ENCODE peak calls at places on chromosomes 11 and 22, in eight cellular contexts. One of them, this sample, is unnamed.

GRCh38 chr11:69101100-69101791 is 52.5 kb downstream of the TPCN2 start:
- DNase-seq in KBM-7: peak
- DNase-seq in mammary epithelial cell: peak
- DNase-seq in stimulated activated CD4-positive, alpha-beta T cell treated with anti-CD3 and anti-CD28 coated beads, Interleukin-15, amount 100 ng/mL, for 24 hours: peak
- DNase-seq in NCI-H2081: peak
- DNase-seq in activated CD4-positive, alpha-beta memory T cell treated with anti-CD3 and anti-CD28 coated beads, Interleukin-2, amount 10 ng/mL, durations not matched to agents 7 days and 5 days: peak
- DNase-seq in iris pigment epithelial cell: peak
- DNase-seq in activated CD4-positive, alpha-beta T cell treated with anti-CD3 and anti-CD28 coated beads, Interleukin-2, amount 50 U/mL, for 1 hour: peak
- DNase-seq in this sample: peak

GRCh38 chr11:92439133-92439532 is 214.5 kb downstream of the FAT3 start:
- DNase-seq in KBM-7: no peak
- DNase-seq in mammary epithelial cell: no peak
- DNase-seq in stimulated activated CD4-positive, alpha-beta T cell treated with anti-CD3 and anti-CD28 coated beads, Interleukin-15, amount 100 ng/mL, for 24 hours: no peak
- DNase-seq in NCI-H2081: no peak
- DNase-seq in activated CD4-positive, alpha-beta memory T cell treated with anti-CD3 and anti-CD28 coated beads, Interleukin-2, amount 10 ng/mL, durations not matched to agents 7 days and 5 days: no peak
- DNase-seq in iris pigment epithelial cell: no peak
- DNase-seq in activated CD4-positive, alpha-beta T cell treated with anti-CD3 and anti-CD28 coated beads, Interleukin-2, amount 50 U/mL, for 1 hour: no peak
- DNase-seq in this sample: no peak

GRCh38 chr22:19063581-19064353 is 58.4 kb downstream of the DGCR2 start:
- DNase-seq in KBM-7: no peak
- DNase-seq in mammary epithelial cell: no peak
- DNase-seq in stimulated activated CD4-positive, alpha-beta T cell treated with anti-CD3 and anti-CD28 coated beads, Interleukin-15, amount 100 ng/mL, for 24 hours: no peak
- DNase-seq in NCI-H2081: no peak
- DNase-seq in activated CD4-positive, alpha-beta memory T cell treated with anti-CD3 and anti-CD28 coated beads, Interleukin-2, amount 10 ng/mL, durations not matched to agents 7 days and 5 days: no peak
- DNase-seq in iris pigment epithelial cell: no peak
- DNase-seq in activated CD4-positive, alpha-beta T cell treated with anti-CD3 and anti-CD28 coated beads, Interleukin-2, amount 50 U/mL, for 1 hour: no peak
- DNase-seq in this sample: peak

GRCh38 chr11:45113807-45114206 is 32.6 kb upstream of the PRDM11 start:
- DNase-seq in KBM-7: no peak
- DNase-seq in mammary epithelial cell: no peak
- DNase-seq in stimulated activated CD4-positive, alpha-beta T cell treated with anti-CD3 and anti-CD28 coated beads, Interleukin-15, amount 100 ng/mL, for 24 hours: no peak
- DNase-seq in NCI-H2081: no peak
- DNase-seq in activated CD4-positive, alpha-beta memory T cell treated with anti-CD3 and anti-CD28 coated beads, Interleukin-2, amount 10 ng/mL, durations not matched to agents 7 days and 5 days: no peak
- DNase-seq in iris pigment epithelial cell: no peak
- DNase-seq in activated CD4-positive, alpha-beta T cell treated with anti-CD3 and anti-CD28 coated beads, Interleukin-2, amount 50 U/mL, for 1 hour: no peak
- DNase-seq in this sample: no peak

GRCh38 chr22:35631597-35631996 is 14.5 kb upstream of the MB start:
- DNase-seq in KBM-7: peak
- DNase-seq in mammary epithelial cell: peak
- DNase-seq in stimulated activated CD4-positive, alpha-beta T cell treated with anti-CD3 and anti-CD28 coated beads, Interleukin-15, amount 100 ng/mL, for 24 hours: peak
- DNase-seq in NCI-H2081: no peak
- DNase-seq in activated CD4-positive, alpha-beta memory T cell treated with anti-CD3 and anti-CD28 coated beads, Interleukin-2, amount 10 ng/mL, durations not matched to agents 7 days and 5 days: peak
- DNase-seq in iris pigment epithelial cell: peak
- DNase-seq in activated CD4-positive, alpha-beta T cell treated with anti-CD3 and anti-CD28 coated beads, Interleukin-2, amount 50 U/mL, for 1 hour: no peak
- DNase-seq in this sample: peak

GRCh38 chr22:37669586-37669985 is 5.8 kb upstream of the LGALS1 start:
- DNase-seq in KBM-7: no peak
- DNase-seq in mammary epithelial cell: no peak
- DNase-seq in stimulated activated CD4-positive, alpha-beta T cell treated with anti-CD3 and anti-CD28 coated beads, Interleukin-15, amount 100 ng/mL, for 24 hours: no peak
- DNase-seq in NCI-H2081: no peak
- DNase-seq in activated CD4-positive, alpha-beta memory T cell treated with anti-CD3 and anti-CD28 coated beads, Interleukin-2, amount 10 ng/mL, durations not matched to agents 7 days and 5 days: no peak
- DNase-seq in iris pigment epithelial cell: no peak
- DNase-seq in activated CD4-positive, alpha-beta T cell treated with anti-CD3 and anti-CD28 coated beads, Interleukin-2, amount 50 U/mL, for 1 hour: no peak
- DNase-seq in this sample: no peak

GRCh38 chr11:126063510-126063858 is 818 bp upstream of the CDON start:
- DNase-seq in KBM-7: peak
- DNase-seq in mammary epithelial cell: no peak
- DNase-seq in stimulated activated CD4-positive, alpha-beta T cell treated with anti-CD3 and anti-CD28 coated beads, Interleukin-15, amount 100 ng/mL, for 24 hours: no peak
- DNase-seq in NCI-H2081: no peak
- DNase-seq in activated CD4-positive, alpha-beta memory T cell treated with anti-CD3 and anti-CD28 coated beads, Interleukin-2, amount 10 ng/mL, durations not matched to agents 7 days and 5 days: no peak
- DNase-seq in iris pigment epithelial cell: no peak
- DNase-seq in activated CD4-positive, alpha-beta T cell treated with anti-CD3 and anti-CD28 coated beads, Interleukin-2, amount 50 U/mL, for 1 hour: no peak
- DNase-seq in this sample: no peak

GRCh38 chr11:72598901-72599300 is 75.3 kb downstream of the PDE2A start:
- DNase-seq in KBM-7: no peak
- DNase-seq in mammary epithelial cell: no peak
- DNase-seq in stimulated activated CD4-positive, alpha-beta T cell treated with anti-CD3 and anti-CD28 coated beads, Interleukin-15, amount 100 ng/mL, for 24 hours: no peak
- DNase-seq in NCI-H2081: no peak
- DNase-seq in activated CD4-positive, alpha-beta memory T cell treated with anti-CD3 and anti-CD28 coated beads, Interleukin-2, amount 10 ng/mL, durations not matched to agents 7 days and 5 days: no peak
- DNase-seq in iris pigment epithelial cell: peak
- DNase-seq in activated CD4-positive, alpha-beta T cell treated with anti-CD3 and anti-CD28 coated beads, Interleukin-2, amount 50 U/mL, for 1 hour: no peak
- DNase-seq in this sample: peak

GRCh38 chr11:111718436-111719325 is 47.5 kb downstream of the PPP2R1B start:
- DNase-seq in KBM-7: no peak
- DNase-seq in mammary epithelial cell: peak
- DNase-seq in stimulated activated CD4-positive, alpha-beta T cell treated with anti-CD3 and anti-CD28 coated beads, Interleukin-15, amount 100 ng/mL, for 24 hours: no peak
- DNase-seq in NCI-H2081: no peak
- DNase-seq in activated CD4-positive, alpha-beta memory T cell treated with anti-CD3 and anti-CD28 coated beads, Interleukin-2, amount 10 ng/mL, durations not matched to agents 7 days and 5 days: no peak
- DNase-seq in iris pigment epithelial cell: peak
- DNase-seq in activated CD4-positive, alpha-beta T cell treated with anti-CD3 and anti-CD28 coated beads, Interleukin-2, amount 50 U/mL, for 1 hour: no peak
- DNase-seq in this sample: peak

GRCh38 chr11:10455637-10456487 is 798 bp downstream of the AMPD3 start:
- DNase-seq in KBM-7: peak
- DNase-seq in mammary epithelial cell: peak
- DNase-seq in stimulated activated CD4-positive, alpha-beta T cell treated with anti-CD3 and anti-CD28 coated beads, Interleukin-15, amount 100 ng/mL, for 24 hours: peak
- DNase-seq in NCI-H2081: peak
- DNase-seq in activated CD4-positive, alpha-beta memory T cell treated with anti-CD3 and anti-CD28 coated beads, Interleukin-2, amount 10 ng/mL, durations not matched to agents 7 days and 5 days: peak
- DNase-seq in iris pigment epithelial cell: peak
- DNase-seq in activated CD4-positive, alpha-beta T cell treated with anti-CD3 and anti-CD28 coated beads, Interleukin-2, amount 50 U/mL, for 1 hour: peak
- DNase-seq in this sample: peak

GRCh38 chr11:69822676-69823494 is 3.7 kb upstream of the FGF3 start:
- DNase-seq in KBM-7: no peak
- DNase-seq in mammary epithelial cell: no peak
- DNase-seq in stimulated activated CD4-positive, alpha-beta T cell treated with anti-CD3 and anti-CD28 coated beads, Interleukin-15, amount 100 ng/mL, for 24 hours: no peak
- DNase-seq in NCI-H2081: no peak
- DNase-seq in activated CD4-positive, alpha-beta memory T cell treated with anti-CD3 and anti-CD28 coated beads, Interleukin-2, amount 10 ng/mL, durations not matched to agents 7 days and 5 days: no peak
- DNase-seq in iris pigment epithelial cell: no peak
- DNase-seq in activated CD4-positive, alpha-beta T cell treated with anti-CD3 and anti-CD28 coated beads, Interleukin-2, amount 50 U/mL, for 1 hour: no peak
- DNase-seq in this sample: no peak

GRCh38 chr22:26534166-26534855 is 22.0 kb upstream of the TFIP11 start:
- DNase-seq in KBM-7: no peak
- DNase-seq in mammary epithelial cell: peak
- DNase-seq in stimulated activated CD4-positive, alpha-beta T cell treated with anti-CD3 and anti-CD28 coated beads, Interleukin-15, amount 100 ng/mL, for 24 hours: no peak
- DNase-seq in NCI-H2081: no peak
- DNase-seq in activated CD4-positive, alpha-beta memory T cell treated with anti-CD3 and anti-CD28 coated beads, Interleukin-2, amount 10 ng/mL, durations not matched to agents 7 days and 5 days: no peak
- DNase-seq in iris pigment epithelial cell: no peak
- DNase-seq in activated CD4-positive, alpha-beta T cell treated with anti-CD3 and anti-CD28 coated beads, Interleukin-2, amount 50 U/mL, for 1 hour: no peak
- DNase-seq in this sample: no peak

GRCh38 chr11:80779907-80780615 is 1339.2 kb upstream of the TENM4 start:
- DNase-seq in KBM-7: no peak
- DNase-seq in mammary epithelial cell: peak
- DNase-seq in stimulated activated CD4-positive, alpha-beta T cell treated with anti-CD3 and anti-CD28 coated beads, Interleukin-15, amount 100 ng/mL, for 24 hours: no peak
- DNase-seq in NCI-H2081: no peak
- DNase-seq in activated CD4-positive, alpha-beta memory T cell treated with anti-CD3 and anti-CD28 coated beads, Interleukin-2, amount 10 ng/mL, durations not matched to agents 7 days and 5 days: no peak
- DNase-seq in iris pigment epithelial cell: no peak
- DNase-seq in activated CD4-positive, alpha-beta T cell treated with anti-CD3 and anti-CD28 coated beads, Interleukin-2, amount 50 U/mL, for 1 hour: no peak
- DNase-seq in this sample: no peak

GRCh38 chr22:50078246-50078645 is 7.0 kb downstream of the MLC1 start:
- DNase-seq in KBM-7: no peak
- DNase-seq in mammary epithelial cell: no peak
- DNase-seq in stimulated activated CD4-positive, alpha-beta T cell treated with anti-CD3 and anti-CD28 coated beads, Interleukin-15, amount 100 ng/mL, for 24 hours: no peak
- DNase-seq in NCI-H2081: no peak
- DNase-seq in activated CD4-positive, alpha-beta memory T cell treated with anti-CD3 and anti-CD28 coated beads, Interleukin-2, amount 10 ng/mL, durations not matched to agents 7 days and 5 days: no peak
- DNase-seq in iris pigment epithelial cell: no peak
- DNase-seq in activated CD4-positive, alpha-beta T cell treated with anti-CD3 and anti-CD28 coated beads, Interleukin-2, amount 50 U/mL, for 1 hour: no peak
- DNase-seq in this sample: no peak

GRCh38 chr11:71097506-71098240 is 154.7 kb downstream of the SHANK2 start:
- DNase-seq in KBM-7: no peak
- DNase-seq in mammary epithelial cell: no peak
- DNase-seq in stimulated activated CD4-positive, alpha-beta T cell treated with anti-CD3 and anti-CD28 coated beads, Interleukin-15, amount 100 ng/mL, for 24 hours: no peak
- DNase-seq in NCI-H2081: no peak
- DNase-seq in activated CD4-positive, alpha-beta memory T cell treated with anti-CD3 and anti-CD28 coated beads, Interleukin-2, amount 10 ng/mL, durations not matched to agents 7 days and 5 days: no peak
- DNase-seq in iris pigment epithelial cell: no peak
- DNase-seq in activated CD4-positive, alpha-beta T cell treated with anti-CD3 and anti-CD28 coated beads, Interleukin-2, amount 50 U/mL, for 1 hour: no peak
- DNase-seq in this sample: no peak

GRCh38 chr11:72706579-72706978 is 32.4 kb upstream of the PDE2A start:
- DNase-seq in KBM-7: no peak
- DNase-seq in mammary epithelial cell: no peak
- DNase-seq in stimulated activated CD4-positive, alpha-beta T cell treated with anti-CD3 and anti-CD28 coated beads, Interleukin-15, amount 100 ng/mL, for 24 hours: no peak
- DNase-seq in NCI-H2081: no peak
- DNase-seq in activated CD4-positive, alpha-beta memory T cell treated with anti-CD3 and anti-CD28 coated beads, Interleukin-2, amount 10 ng/mL, durations not matched to agents 7 days and 5 days: no peak
- DNase-seq in iris pigment epithelial cell: no peak
- DNase-seq in activated CD4-positive, alpha-beta T cell treated with anti-CD3 and anti-CD28 coated beads, Interleukin-2, amount 50 U/mL, for 1 hour: no peak
- DNase-seq in this sample: no peak

This sample was measured in body of pancreas.